ENCODE peak calls at places on chromosomes 4 and X, in six cellular contexts. C, U, Z, K, Y and B are unnamed samples.

GRCh38 chr4:174929346-174929745 is 11.2 kb downstream of the ADAM29 start:
- DNase-seq in U (no peak), K (no peak), Z (no peak), C (no peak), Y (no peak), B (no peak)

GRCh38 chr4:159719531-159719930 is 616.7 kb downstream of the RAPGEF2 start:
- DNase-seq in Z (no peak), Y (no peak), U (no peak), K (no peak), C (no peak), B (no peak)

GRCh38 chrX:39059866-39060265 is 258.6 kb downstream of the MID1IP1 start:
- DNase-seq in Y (no peak), K (no peak), C (no peak), U (no peak), Z (no peak), B (no peak)

GRCh38 chr4:154018659-154019058 is 229.8 kb upstream of the SFRP2 start:
- DNase-seq in K (no peak), Y (no peak), U (no peak), Z (no peak), C (peak; percentile 16), B (no peak)

GRCh38 chr4:7397206-7398103 is 37.3 kb downstream of the PSAPL1 start:
- DNase-seq in U (no peak), Y (no peak), C (no peak), K (no peak), Z (no peak), B (no peak)

GRCh38 chrX:75181721-75182120 is 25.6 kb upstream of the ABCB7 start:
- DNase-seq in Y (no peak), K (no peak), Z (no peak), U (no peak), C (no peak), B (no peak)

GRCh38 chr4:34932591-34932990 is 1311.7 kb downstream of the ARAP2 start:
- DNase-seq in K (no peak), U (no peak), Y (no peak), Z (no peak), C (no peak), B (no peak)

GRCh38 chr4:119728692-119729593 is 100.3 kb upstream of the PDE5A start:
- DNase-seq in C (no peak), Z (no peak), K (no peak), U (no peak), Y (no peak), B (no peak)

GRCh38 chr4:24690436-24690835 is 104.9 kb upstream of the SOD3 start:
- DNase-seq in C (no peak), Y (no peak), U (no peak), Z (no peak), K (no peak), B (no peak)

GRCh38 chrX:17464196-17464595 is 89.2 kb downstream of the NHS start:
- DNase-seq in Z (no peak), Y (no peak), K (no peak), U (no peak), C (no peak), B (no peak)